ENCODE peak calls at places on chromosomes 11 and 22, in eight cellular contexts. M, V, W, J, R, T, F and Z are unnamed samples.

GRCh38 chr22:38032681-38033521 is 24.3 kb upstream of the PICK1 start:
- DNase-seq in M (no peak), V (no peak), W (peak), J (no peak), R (no peak), T (no peak), F (no peak), Z (no peak)

GRCh38 chr11:116893906-116894305 is 56.5 kb upstream of the APOA1 start:
- DNase-seq in M (no peak), V (no peak), W (no peak), J (no peak), R (no peak), T (no peak), F (no peak), Z (no peak)

GRCh38 chr11:4050137-4050536 is 44.5 kb upstream of the RRM1 start:
- DNase-seq in M (no peak), V (no peak), W (no peak), J (no peak), R (no peak), T (no peak), F (no peak), Z (no peak)

GRCh38 chr22:42908082-42908746 is 51.1 kb upstream of the ARFGAP3 start:
- DNase-seq in M (no peak), V (peak), W (no peak), J (no peak), R (no peak), T (no peak), F (no peak), Z (no peak)

GRCh38 chr11:446886-447285 is 3.2 kb upstream of the PTDSS2 start:
- DNase-seq in M (no peak), V (peak), W (no peak), J (no peak), R (no peak), T (no peak), F (no peak), Z (no peak)

GRCh38 chr11:66652651-66653050 is 14.1 kb downstream of the RBM4 start:
- DNase-seq in M (no peak), V (no peak), W (no peak), J (no peak), R (no peak), T (no peak), F (no peak), Z (no peak)

GRCh38 chr11:1574256-1575242 is 2.5 kb upstream of the DUSP8 start:
- DNase-seq in M (peak), V (no peak), W (peak), J (no peak), R (no peak), T (peak), F (no peak), Z (peak)

GRCh38 chr11:69546735-69547370 is 65.4 kb downstream of the LINC01488 start:
- DNase-seq in M (no peak), V (peak), W (no peak), J (peak), R (peak), T (no peak), F (no peak), Z (no peak)

GRCh38 chr11:32353884-32354283 is 81.5 kb downstream of the WT1 start:
- DNase-seq in M (no peak), V (no peak), W (no peak), J (no peak), R (no peak), T (no peak), F (no peak), Z (no peak)

GRCh38 chr11:119888119-119888518 is 159.1 kb upstream of the NECTIN1 start:
- DNase-seq in M (no peak), V (no peak), W (no peak), J (no peak), R (no peak), T (no peak), F (no peak), Z (no peak)

GRCh38 chr11:27234043-27234668 is 128.9 kb downstream of the CCDC34 start:
- DNase-seq in M (no peak), V (no peak), W (peak), J (no peak), R (no peak), T (no peak), F (no peak), Z (no peak)

GRCh38 chr11:13448876-13449275 is 14.1 kb downstream of the BTBD10 start:
- DNase-seq in M (no peak), V (no peak), W (peak), J (no peak), R (no peak), T (no peak), F (no peak), Z (no peak)

GRCh38 chr11:19664896-19665548 is 47.6 kb upstream of the NAV2 start:
- DNase-seq in M (no peak), V (no peak), W (peak), J (no peak), R (no peak), T (no peak), F (no peak), Z (no peak)

GRCh38 chr11:79018371-79018849 is 422.4 kb downstream of the TENM4 start:
- DNase-seq in M (no peak), V (no peak), W (peak), J (no peak), R (no peak), T (no peak), F (no peak), Z (no peak)

GRCh38 chr11:44628730-44629361 is 63.4 kb downstream of the CD82 start:
- DNase-seq in M (no peak), V (no peak), W (no peak), J (peak), R (no peak), T (no peak), F (no peak), Z (no peak)

GRCh38 chr11:116454020-116454645 is 318.7 kb downstream of the BUD13 start:
- DNase-seq in M (no peak), V (no peak), W (peak), J (no peak), R (no peak), T (peak), F (no peak), Z (no peak)

GRCh38 chr22:21887841-21888240 is 20.4 kb upstream of the MAPK1 start:
- DNase-seq in M (no peak), V (no peak), W (no peak), J (no peak), R (no peak), T (no peak), F (no peak), Z (no peak)

GRCh38 chr22:20904008-20904979 is 12.9 kb upstream of the CRKL start:
- DNase-seq in M (no peak), V (no peak), W (peak), J (no peak), R (no peak), T (no peak), F (no peak), Z (no peak)

GRCh38 chr22:44125421-44125820 is 55.3 kb upstream of the PARVG start:
- DNase-seq in M (no peak), V (no peak), W (no peak), J (no peak), R (no peak), T (no peak), F (no peak), Z (no peak)

GRCh38 chr11:68896171-68896959 is 7.3 kb downstream of the MRPL21 start:
- DNase-seq in M (no peak), V (no peak), W (no peak), J (no peak), R (no peak), T (no peak), F (no peak), Z (no peak)

GRCh38 chr11:115244758-115245157 is 259.5 kb downstream of the CADM1 start:
- DNase-seq in M (no peak), V (no peak), W (no peak), J (no peak), R (no peak), T (no peak), F (no peak), Z (no peak)

GRCh38 chr11:330694-331314 is 10.1 kb upstream of the IFITM3 start:
- DNase-seq in M (no peak), V (no peak), W (no peak), J (peak), R (no peak), T (no peak), F (no peak), Z (no peak)

GRCh38 chr11:75347781-75348613 is 3.5 kb downstream of the ARRB1 start:
- DNase-seq in M (no peak), V (no peak), W (peak), J (no peak), R (no peak), T (no peak), F (no peak), Z (no peak)

GRCh38 chr11:11296434-11296833 is 56.6 kb downstream of the CSNK2A3 start:
- DNase-seq in M (no peak), V (no peak), W (no peak), J (no peak), R (no peak), T (no peak), F (no peak), Z (no peak)